ENCODE peak calls at places on chromosomes 13 and 19, in seven cellular contexts. W is SK-N-SH, E is endodermal cell, Z is thoracic aorta, O is aorta, C is A549, S is ovary. K is an unnamed sample.

GRCh38 chr19:58554494-58555368 is at the start of gene CHMP2A:
- DNase-seq in C (peak; percentile 99), O (peak; percentile 99), W (peak; percentile 96), E (peak; percentile 99), Z (peak; percentile 93), S (peak; percentile 99), K (peak; percentile 100)

GRCh38 chr19:57850553-57851017 is 926 bp downstream of the ZNF587 start:
- DNase-seq in W (peak; percentile 32), O (no peak), E (peak; percentile 72), Z (no peak), C (peak; percentile 41), S (no peak), K (no peak)

GRCh38 chr19:47186337-47187022 is 44.5 kb downstream of the BBC3 start:
- DNase-seq in Z (no peak), O (no peak), C (no peak), S (no peak), W (peak; percentile 41), E (no peak), K (no peak)

GRCh38 chr13:39417131-39417530 is 185.9 kb downstream of the LHFPL6 start:
- DNase-seq in W (peak; percentile 18), Z (no peak), S (no peak), O (no peak), C (no peak), E (peak; percentile 77), K (no peak)

GRCh38 chr19:42313096-42313839 is at the start of gene TMEM145:
- DNase-seq in Z (no peak), O (no peak), S (peak; percentile 59), W (peak; percentile 97), C (peak; percentile 67), E (peak; percentile 84), K (no peak)

GRCh38 chr19:2603320-2603719 is 99.2 kb downstream of the GNG7 start:
- DNase-seq in Z (no peak), C (no peak), O (peak; percentile 77), S (peak; percentile 55), W (no peak), E (peak; percentile 77), K (peak; percentile 78)

GRCh38 chr19:33532859-33533455 is 11.4 kb upstream of the PEPD start:
- DNase-seq in W (no peak), O (no peak), E (peak; percentile 79), Z (no peak), C (no peak), S (no peak), K (no peak)

GRCh38 chr19:1827566-1828278 is 15.6 kb upstream of the ATP8B3 start:
- DNase-seq in C (no peak), O (no peak), Z (no peak), E (no peak), W (no peak), S (no peak), K (no peak)

GRCh38 chr19:46288896-46289588 is 7.8 kb upstream of the HIF3A start:
- DNase-seq in E (no peak), Z (no peak), S (no peak), C (peak; percentile 73), W (no peak), O (no peak), K (peak; percentile 78)

GRCh38 chr13:30870049-30870884 is 35.8 kb upstream of the MEDAG start:
- DNase-seq in E (peak; percentile 93), S (peak; percentile 85), O (peak; percentile 92), W (no peak), Z (peak; percentile 54), C (peak; percentile 38), K (peak; percentile 88)

GRCh38 chr19:18424122-18424889 is 5.1 kb downstream of the SSBP4 start:
- DNase-seq in O (no peak), E (peak; percentile 47), S (peak; percentile 36), Z (no peak), W (no peak), C (no peak), K (peak; percentile 60)

GRCh38 chr13:46386996-46387851 is at the start of gene RUBCNL:
- DNase-seq in Z (no peak), W (peak; percentile 74), E (peak; percentile 85), O (peak; percentile 77), C (peak; percentile 29), S (no peak), K (no peak)

GRCh38 chr13:65911546-65912193 is 1318.5 kb downstream of the PCDH9 start:
- DNase-seq in E (no peak), Z (no peak), W (no peak), S (no peak), C (no peak), O (no peak), K (no peak)

GRCh38 chr19:4362871-4363545 is 19.6 kb downstream of the MPND start:
- DNase-seq in S (peak; percentile 37), E (peak; percentile 79), O (no peak), W (no peak), C (peak; percentile 47), Z (no peak), K (no peak)

GRCh38 chr19:3062165-3063105 is at the start of gene TLE5:
- DNase-seq in E (peak; percentile 75), W (peak; percentile 92), O (peak; percentile 67), S (peak; percentile 81), Z (no peak), C (no peak), K (peak; percentile 84)

DNA sequence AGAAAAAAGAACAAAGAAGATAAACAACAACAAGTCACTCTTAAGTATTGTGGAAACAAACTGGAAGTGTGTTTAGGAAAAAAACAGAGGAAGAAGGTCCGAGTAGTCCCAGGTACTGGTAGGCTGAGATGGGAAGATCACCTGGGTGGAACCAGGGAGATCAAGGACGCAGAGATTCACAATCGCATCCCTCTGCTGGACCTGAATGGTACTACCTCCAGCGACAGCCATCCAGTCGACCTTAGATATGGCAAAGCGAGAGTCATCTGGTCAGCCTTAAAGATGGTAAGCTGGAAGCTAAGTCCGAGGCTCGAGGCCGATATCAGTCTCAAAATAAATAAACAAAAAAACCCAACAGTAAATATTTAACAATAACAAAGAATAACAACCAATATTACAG is 44.9 kb upstream of the ZNF91 start:
- DNase-seq in S (no peak), C (peak; percentile 45), W (peak; percentile 30), O (no peak), Z (no peak), E (peak; percentile 77), K (no peak)
- H3K27ac ChIP-seq in S (no peak overlapping the region), C (no peak overlapping the region), W (no peak overlapping the region), O (no peak overlapping the region), Z (no peak overlapping the region), E (no peak overlapping the region), K (no peak overlapping the region)

DNA sequence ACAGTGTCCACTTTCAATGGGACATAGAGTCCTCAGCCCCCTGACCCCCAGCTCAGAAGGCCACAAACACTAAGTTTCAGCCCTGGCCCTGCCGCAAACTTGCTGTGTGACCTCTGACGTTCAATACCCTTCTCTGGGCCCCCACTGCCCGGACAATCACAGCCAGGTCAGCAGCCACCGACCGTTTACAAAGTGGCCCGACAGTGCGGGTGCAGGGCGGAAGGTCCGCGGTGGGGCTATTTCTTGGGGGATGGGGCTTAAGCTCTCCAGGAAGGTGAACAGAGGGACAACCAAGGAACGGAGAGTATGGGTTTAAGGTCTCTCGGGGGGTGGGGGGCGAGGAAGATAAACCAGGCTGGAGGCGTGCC is 496 bp downstream of the SMIM7 start:
- DNase-seq in W (no peak), E (no peak), C (no peak), O (no peak), Z (no peak), S (no peak), K (no peak)
- H3K27ac ChIP-seq in W (peak overlapping the region; percentile 89), E (peak overlapping the region; percentile 88), C (peak overlapping the region; percentile 97), O (no peak overlapping the region), Z (peak overlapping the region; percentile 84), S (peak overlapping the region; percentile 94), K (peak overlapping the region; percentile 94)

GRCh38 chr19:49489601-49490167 is 2.3 kb downstream of the RPL13A start:
- DNase-seq in Z (no peak), S (no peak), C (peak; percentile 78), W (no peak), O (no peak), E (no peak), K (no peak)

GRCh38 chr19:49491804-49492572 is 4.2 kb upstream of the RPS11 start:
- DNase-seq in C (no peak), O (no peak), S (no peak), W (no peak), E (no peak), Z (no peak), K (no peak)

GRCh38 chr19:49491030-49491803 is 3.8 kb downstream of the RPL13A start:
- DNase-seq in O (no peak), W (no peak), Z (no peak), C (no peak), E (no peak), S (no peak), K (no peak)

GRCh38 chr19:49490287-49491029 is 3.0 kb downstream of the RPL13A start:
- DNase-seq in W (no peak), E (no peak), Z (no peak), S (no peak), C (no peak), O (no peak), K (no peak)

DNA sequence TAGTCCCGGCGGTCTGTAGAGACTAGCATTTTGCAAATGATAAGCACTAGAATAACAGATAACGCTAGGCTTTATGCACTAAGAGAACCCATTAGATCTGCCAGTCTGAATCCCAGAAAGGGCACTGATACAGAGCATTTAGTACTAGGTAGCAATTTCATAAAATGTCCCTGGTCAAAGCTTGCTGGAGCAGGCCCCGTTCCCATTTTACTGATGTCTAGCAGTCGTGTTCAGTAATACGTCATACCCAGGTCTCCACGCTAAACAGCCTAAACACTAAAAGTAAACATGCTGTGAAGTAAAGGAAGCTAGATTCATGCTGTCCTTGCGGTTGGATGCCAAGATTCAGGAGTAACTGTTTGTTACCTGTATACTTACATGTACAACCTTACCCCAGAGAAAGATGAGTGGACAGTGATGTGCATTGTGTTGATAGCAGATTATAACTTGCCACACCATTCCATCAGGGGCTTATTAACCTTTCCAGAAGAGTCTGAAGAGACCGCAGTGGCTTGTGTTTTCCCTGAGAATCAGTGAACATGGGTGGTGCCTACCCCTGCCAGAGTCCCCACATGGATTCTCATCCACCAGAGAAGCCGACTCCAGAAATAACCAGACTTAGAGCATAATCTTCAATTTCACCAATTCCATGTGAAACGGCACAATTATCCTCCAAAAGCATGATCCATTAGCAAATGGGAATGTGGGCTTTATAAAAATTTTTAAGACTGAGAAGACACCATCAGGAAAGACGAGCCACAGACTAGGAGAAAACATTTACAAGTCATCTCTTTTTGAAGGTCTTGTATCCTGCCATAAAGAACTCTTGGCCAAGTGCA is 3.4 kb upstream of the RPS11 start:
- DNase-seq in O (no peak), S (no peak), E (no peak), C (peak; percentile 83), W (no peak), Z (no peak), K (no peak)
- H3K27ac ChIP-seq in O (no peak overlapping the region), S (no peak overlapping the region), E (peak overlapping the region; percentile 9), C (no peak overlapping the region), W (peak overlapping the region; percentile 30), Z (no peak overlapping the region), K (peak overlapping the region; percentile 43)

GRCh38 chr13:105878119-105878518 is 657.3 kb downstream of the EFNB2 start:
- DNase-seq in E (no peak), C (no peak), O (no peak), S (no peak), W (no peak), Z (no peak), K (no peak)

GRCh38 chr13:105871768-105872167 is 663.7 kb downstream of the EFNB2 start:
- DNase-seq in E (no peak), Z (no peak), O (no peak), C (no peak), S (no peak), W (no peak), K (no peak)

DNA sequence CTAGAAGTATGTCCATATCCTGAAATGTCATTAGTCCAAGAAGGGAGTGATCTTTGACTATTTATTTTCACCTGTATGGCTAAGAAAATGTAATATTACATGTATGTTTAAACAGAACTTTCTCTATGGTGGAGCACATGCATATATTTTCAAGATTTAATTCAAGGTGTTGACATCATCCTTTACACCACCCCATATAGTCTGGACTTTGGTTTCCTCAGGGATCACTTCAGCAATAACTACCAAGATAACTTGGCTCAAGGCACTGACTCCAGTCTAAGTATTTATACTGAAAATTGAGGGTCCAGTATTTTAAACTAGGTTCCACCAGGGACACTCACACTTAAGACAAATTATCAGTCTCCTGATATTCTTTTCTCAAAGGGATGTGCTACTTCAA is 660.7 kb downstream of the EFNB2 start:
- DNase-seq in O (no peak), E (no peak), S (no peak), C (no peak), Z (no peak), W (no peak), K (no peak)
- H3K27ac ChIP-seq in O (no peak overlapping the region), E (no peak overlapping the region), S (no peak overlapping the region), C (no peak overlapping the region), Z (no peak overlapping the region), W (no peak overlapping the region), K (no peak overlapping the region)

K was measured in sigmoid colon.